ENCODE peak calls at places on chromosomes 3 and 15, in four cellular contexts. T is K562, Z is HepG2, J is GM12878. K is an unnamed sample.

GRCh38 chr3:57151021-57151449 is 14.1 kb downstream of the IL17RD start:
- DNase-seq in T (no peak), Z (no peak), J (no peak), K (no peak)

GRCh38 chr3:115930922-115931321 is 307.6 kb downstream of the GAP43 start:
- DNase-seq in T (no peak), Z (no peak), J (peak; percentile 25), K (no peak)

GRCh38 chr3:135513106-135514063 is 452.1 kb upstream of the PPP2R3A start:
- DNase-seq in T (peak; percentile 35), Z (no peak), J (no peak), K (no peak)

GRCh38 chr15:69591905-69592508 is 139.4 kb downstream of the RPLP1 start:
- DNase-seq in T (no peak), Z (peak; percentile 97), J (no peak), K (no peak)

GRCh38 chr3:99356681-99357080 is 281.7 kb upstream of the COL8A1 start:
- DNase-seq in T (no peak), Z (no peak), J (no peak), K (no peak)

GRCh38 chr3:34382859-34383258 is 584.4 kb downstream of the PDCD6IP start:
- DNase-seq in T (no peak), Z (no peak), J (no peak), K (no peak)

GRCh38 chr15:88604381-88604951 is 16.7 kb upstream of the AEN start:
- DNase-seq in T (no peak), Z (no peak), J (no peak), K (no peak)

GRCh38 chr3:59709702-59710555 is 660.1 kb upstream of the CFAP20DC start:
- DNase-seq in T (no peak), Z (no peak), J (no peak), K (no peak)

GRCh38 chr3:42728056-42728455 is 25.5 kb upstream of the HHATL start:
- DNase-seq in T (no peak), Z (no peak), J (no peak), K (no peak)

GRCh38 chr3:27686642-27687041 is 35.5 kb downstream of the EOMES start:
- DNase-seq in T (no peak), Z (no peak), J (no peak), K (no peak)

GRCh38 chr3:150144309-150144708 is 173.6 kb upstream of the PFN2 start:
- DNase-seq in T (peak; percentile 19), Z (no peak), J (no peak), K (no peak)

GRCh38 chr3:150145659-150146058 is 175.0 kb upstream of the PFN2 start:
- DNase-seq in T (no peak), Z (no peak), J (no peak), K (no peak)

GRCh38 chr3:150149651-150150051 is 179.0 kb upstream of the PFN2 start:
- DNase-seq in T (no peak), Z (no peak), J (no peak), K (no peak)

GRCh38 chr3:150147776-150148175 is 177.1 kb upstream of the PFN2 start:
- DNase-seq in T (no peak), Z (no peak), J (no peak), K (no peak)

DNA sequence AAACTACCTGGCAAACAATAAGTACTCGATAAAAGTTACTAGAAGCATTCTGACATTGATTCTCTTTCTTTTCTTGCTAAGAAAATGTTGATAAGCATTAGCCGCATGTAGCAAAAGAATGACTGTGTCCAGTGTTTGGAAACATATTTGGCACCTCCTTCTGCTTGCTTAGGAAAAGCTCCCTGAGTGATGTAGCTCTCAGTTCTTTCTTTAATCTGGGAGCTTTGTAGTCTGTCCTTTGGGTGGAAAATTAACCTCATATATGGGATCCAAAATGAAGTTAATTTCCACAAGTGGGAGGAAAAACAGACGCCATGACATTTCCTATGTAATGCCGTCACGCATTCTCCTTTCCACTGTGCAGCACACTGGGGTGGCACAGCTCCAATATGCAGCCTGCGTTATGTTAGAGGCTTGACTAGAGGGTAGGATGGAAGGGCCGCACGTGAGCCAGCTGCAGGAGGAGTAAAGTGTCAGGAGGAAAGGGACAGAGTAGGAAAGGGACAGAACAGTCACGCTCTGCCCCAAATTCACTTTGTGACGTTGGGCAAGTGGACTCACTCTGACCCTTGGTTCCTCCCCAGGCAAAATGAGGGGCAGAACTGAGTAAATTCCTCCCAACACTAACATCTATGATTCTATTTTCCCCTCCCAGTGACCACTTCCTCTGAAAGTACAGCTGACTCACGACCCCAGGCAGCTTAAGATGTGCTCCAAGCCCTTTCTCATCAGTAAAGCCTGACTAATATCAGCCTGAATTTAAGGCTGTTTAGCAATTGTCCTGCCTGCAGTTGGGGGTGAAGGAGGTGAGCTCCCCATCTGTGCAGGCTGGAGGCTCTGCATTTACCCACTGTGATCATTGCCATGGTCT is 176.4 kb upstream of the PFN2 start:
- DNase-seq in T (no peak), Z (no peak), J (no peak), K (no peak)
- TF ChIP-seq TCF7 in T (no peak), Z (no peak), J (no peak), K (no peak)

GRCh38 chr3:48700750-48701405 is 15.2 kb upstream of the NCKIPSD start:
- DNase-seq in T (no peak), Z (no peak), J (no peak), K (no peak)

GRCh38 chr3:48698891-48699290 is 13.2 kb upstream of the NCKIPSD start:
- DNase-seq in T (no peak), Z (no peak), J (no peak), K (no peak)

GRCh38 chr3:48696156-48696555 is 10.4 kb upstream of the NCKIPSD start:
- DNase-seq in T (no peak), Z (no peak), J (no peak), K (no peak)

GRCh38 chr3:48695113-48695753 is 9.5 kb upstream of the NCKIPSD start:
- DNase-seq in T (peak; percentile 27), Z (no peak), J (no peak), K (peak; percentile 80)

GRCh38 chr3:48697952-48698351 is 12.2 kb upstream of the NCKIPSD start:
- DNase-seq in T (no peak), Z (no peak), J (no peak), K (no peak)
- TF ChIP-seq SP1 in T (no peak), Z (no peak), J (no peak), K (no peak)

GRCh38 chr15:72919936-72920455 is 132.3 kb upstream of the NEO1 start:
- DNase-seq in T (no peak), Z (no peak), J (no peak), K (no peak)

GRCh38 chr15:72927451-72927850 is 124.8 kb upstream of the NEO1 start:
- DNase-seq in T (no peak), Z (no peak), J (no peak), K (no peak)

GRCh38 chr15:72925661-72926060 is 126.6 kb upstream of the NEO1 start:
- DNase-seq in T (no peak), Z (no peak), J (no peak), K (no peak)

GRCh38 chr15:72923304-72923703 is 129.0 kb upstream of the NEO1 start:
- DNase-seq in T (no peak), Z (no peak), J (no peak), K (peak; percentile 50)
- TF ChIP-seq CBFB in T (no peak), Z (no peak), J (no peak), K (no peak)

DNA sequence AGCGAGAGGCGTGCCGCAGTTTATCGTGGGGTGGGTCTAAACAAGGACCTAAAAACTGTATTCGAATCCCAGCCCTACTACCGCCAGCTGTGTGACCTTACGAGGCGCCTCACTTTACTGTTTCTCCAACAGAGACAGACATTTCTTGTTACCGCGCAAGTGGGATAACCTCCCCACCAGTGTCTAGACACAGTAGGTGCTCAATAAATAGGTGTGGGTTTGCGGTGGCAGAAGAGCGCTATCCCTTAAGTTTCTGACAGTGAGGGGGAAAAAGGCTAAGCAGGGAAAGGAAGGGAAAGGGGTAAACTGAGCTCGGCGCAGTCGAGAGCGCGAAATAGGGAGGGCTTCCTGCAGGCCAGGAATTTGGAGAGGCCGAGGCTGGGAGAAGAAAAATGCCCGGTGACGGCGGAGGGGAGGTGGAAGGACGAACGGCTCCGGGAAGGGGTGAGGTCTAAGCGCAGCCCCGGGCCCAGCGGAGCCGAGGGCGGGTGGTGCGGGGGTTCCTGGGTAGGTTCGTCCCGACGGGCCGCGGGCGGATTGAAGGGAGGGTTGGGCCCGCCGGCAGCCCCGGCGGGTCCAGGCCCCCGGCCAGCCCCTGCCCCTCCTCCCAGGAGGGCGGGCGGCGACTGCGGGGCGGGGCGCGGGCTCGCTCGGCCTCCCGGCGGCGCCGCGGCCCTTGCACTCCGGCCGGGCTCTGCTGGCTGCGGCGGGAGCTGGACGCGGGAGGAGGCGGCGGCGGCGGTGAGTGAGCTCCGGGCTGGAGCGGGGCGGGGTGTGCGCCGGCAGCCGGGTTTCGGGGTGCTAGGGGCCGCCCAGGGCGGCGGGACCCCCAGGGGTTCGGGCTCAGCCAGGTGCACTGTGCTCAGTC is at the start of gene CGNL1:
- DNase-seq in T (peak; percentile 59), Z (peak; percentile 14), J (no peak), K (peak; percentile 69)
- TF ChIP-seq TCF7 in T (no peak), Z (no peak), J (no peak), K (no peak)

DNA sequence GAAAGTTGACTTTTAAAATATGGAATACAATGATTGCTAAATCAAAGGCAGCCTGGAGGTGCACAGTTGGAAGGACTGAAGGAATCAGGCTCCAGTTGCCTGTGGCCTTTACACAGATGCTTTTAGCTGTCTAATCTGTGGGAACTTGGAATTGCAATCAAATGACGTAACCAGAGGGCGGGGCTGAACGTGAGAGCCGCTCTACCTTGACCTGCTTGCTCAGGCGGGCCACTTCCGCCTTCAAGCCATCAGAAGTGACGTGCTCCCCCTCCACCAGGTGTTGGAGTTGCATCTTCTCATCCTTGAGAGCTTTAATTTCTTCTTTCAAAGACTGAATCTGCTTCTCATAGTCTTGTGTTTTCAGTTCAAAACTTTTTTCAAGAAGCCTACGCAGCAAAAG is 37.7 kb upstream of the GNB5 start:
- DNase-seq in T (peak; percentile 41), Z (peak; percentile 49), J (no peak), K (peak; percentile 65)
- TF ChIP-seq SP1 in T (no peak), Z (no peak), J (no peak), K (no peak)

GRCh38 chr3:184643442-184643841 is 68.4 kb downstream of the MAGEF1 start:
- DNase-seq in T (peak; percentile 29), Z (no peak), J (no peak), K (no peak)
- TF ChIP-seq CBFB in T (no peak), Z (no peak), J (no peak), K (no peak)

DNA sequence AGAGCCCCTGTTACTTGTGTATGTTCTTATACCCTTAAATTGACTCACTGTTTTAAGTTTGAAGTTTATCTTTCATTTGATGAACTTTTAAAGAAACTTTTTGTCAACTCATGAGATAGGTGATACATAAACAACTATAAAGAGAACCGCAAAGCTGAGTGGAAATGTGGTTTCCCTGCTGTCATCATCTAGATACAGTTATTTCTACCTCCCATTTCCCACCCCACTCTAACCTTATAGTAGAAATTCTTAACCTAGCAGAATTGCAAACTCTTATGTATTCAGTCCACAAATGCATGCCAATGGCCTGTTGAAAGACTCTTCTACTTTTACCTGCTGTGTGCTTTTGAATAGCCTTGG is 2.7 kb downstream of the TIPARP start:
- DNase-seq in T (no peak), Z (no peak), J (no peak), K (no peak)
- TF ChIP-seq TCF7 in T (no peak), Z (no peak), J (no peak), K (no peak)